ENCODE peak calls at places on chromosomes 2 and 18, in four cellular contexts. X is H9, U is choroid plexus epithelial cell, Y is hepatocyte. C is an unnamed sample.

GRCh38 chr2:177692042-177692823 is 299.7 kb downstream of the AGPS start:
- DNase-seq in X (no peak), U (no peak), Y (peak; percentile 24), C (peak; percentile 60)

GRCh38 chr2:112160591-112161250 is 22.5 kb downstream of the FBLN7 start:
- DNase-seq in X (no peak), U (no peak), Y (no peak), C (no peak)

GRCh38 chr18:66728951-66729350 is 125.1 kb upstream of the CDH19 start:
- DNase-seq in X (no peak), U (no peak), Y (no peak), C (no peak)

GRCh38 chr2:42568431-42569115 is at the start of gene MTA3:
- DNase-seq in X (peak; percentile 63), U (peak; percentile 26), Y (peak; percentile 80), C (peak; percentile 33)

GRCh38 chr2:118882693-118883336 is 35.4 kb upstream of the EN1 start:
- DNase-seq in X (peak; percentile 83), U (peak; percentile 70), Y (peak; percentile 73), C (peak; percentile 74)

GRCh38 chr2:231312066-231312465 is 83.4 kb upstream of the B3GNT7 start:
- DNase-seq in X (no peak), U (no peak), Y (no peak), C (no peak)

GRCh38 chr2:107735206-107735605 is 91.5 kb upstream of the RGPD4 start:
- DNase-seq in X (no peak), U (peak; percentile 4), Y (no peak), C (no peak)

GRCh38 chr2:11995381-11995947 is 249.0 kb downstream of the LPIN1 start:
- DNase-seq in X (no peak), U (peak; percentile 62), Y (no peak), C (no peak)

GRCh38 chr2:113138428-113139322 is 11.3 kb downstream of the IL1RN start:
- DNase-seq in X (no peak), U (peak; percentile 85), Y (peak; percentile 87), C (peak; percentile 85)

GRCh38 chr2:82837588-82838304 is 1621.3 kb downstream of the SUCLG1 start:
- DNase-seq in X (no peak), U (peak; percentile 97), Y (no peak), C (peak; percentile 88)

GRCh38 chr2:187614756-187615155 is 60.5 kb upstream of the TFPI start:
- DNase-seq in X (no peak), U (peak; percentile 83), Y (no peak), C (no peak)

GRCh38 chr2:70143314-70144150 is 47.3 kb downstream of the C2orf42 start:
- DNase-seq in X (peak; percentile 51), U (peak; percentile 51), Y (peak; percentile 78), C (peak; percentile 49)

GRCh38 chr2:29011650-29012060 is 30.6 kb downstream of the TOGARAM2 start:
- DNase-seq in X (no peak), U (peak; percentile 77), Y (no peak), C (no peak)

GRCh38 chr18:45084207-45084606 is 403.5 kb downstream of the SETBP1 start:
- DNase-seq in X (no peak), U (no peak), Y (peak; percentile 14), C (no peak)

GRCh38 chr2:174397773-174398172 is 2.2 kb downstream of the SCRN3 start:
- DNase-seq in X (no peak), U (no peak), Y (no peak), C (no peak)

GRCh38 chr2:8427211-8427610 is 254.6 kb upstream of the ID2 start:
- DNase-seq in X (no peak), U (no peak), Y (no peak), C (no peak)

GRCh38 chr2:242075683-242076082 is 206.2 kb downstream of the RTP5 start:
- DNase-seq in X (no peak), U (peak; percentile 50), Y (no peak), C (peak; percentile 49)

GRCh38 chr2:239357954-239358754 is 42.7 kb downstream of the HDAC4 start:
- DNase-seq in X (no peak), U (peak; percentile 66), Y (no peak), C (no peak)
- TF ChIP-seq CTCF in X (no peak), U (peak; percentile 30), Y (no peak), C (no peak)

GRCh38 chr2:72713857-72714256 is 112.0 kb downstream of the EXOC6B start:
- DNase-seq in X (no peak), U (no peak), Y (no peak), C (no peak)
- TF ChIP-seq CTCF in X (peak; percentile 55), U (peak; percentile 16), Y (no peak), C (no peak)

GRCh38 chr18:55861266-55861665 is 273.3 kb upstream of the TCF4 start:
- DNase-seq in X (peak; percentile 48), U (peak; percentile 75), Y (peak; percentile 15), C (peak; percentile 55)
- TF ChIP-seq CTCF in X (peak; percentile 64), U (peak; percentile 81), Y (peak; percentile 51), C (peak; percentile 37)

DNA sequence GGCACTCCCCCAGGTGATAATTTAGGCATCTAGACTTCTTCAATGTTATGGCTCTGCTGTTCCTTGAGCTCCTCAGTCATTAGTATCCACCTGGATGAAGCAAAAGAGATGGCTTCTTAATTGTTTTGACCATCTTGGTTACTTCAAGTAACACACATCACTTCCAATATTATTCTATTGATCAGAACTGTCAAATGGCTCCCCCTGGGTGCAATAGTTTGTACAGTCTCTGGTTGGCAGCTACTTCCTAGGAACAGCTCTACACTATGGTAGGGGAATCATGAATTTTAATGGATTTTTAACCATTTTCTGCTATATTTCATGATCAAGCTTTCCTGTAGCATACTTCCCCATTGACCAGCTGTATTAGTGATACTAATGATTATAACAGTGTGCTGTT is 157.0 kb downstream of the NYAP2 start:
- DNase-seq in X (no peak), U (peak; percentile 14), Y (no peak), C (no peak)
- TF ChIP-seq CTCF in X (peak; percentile 48), U (peak; percentile 23), Y (no peak), C (no peak)

GRCh38 chr2:139034064-139034463 is 253.9 kb upstream of the NXPH2 start:
- DNase-seq in X (no peak), U (no peak), Y (no peak), C (no peak)

GRCh38 chr2:139033300-139033699 is 253.1 kb upstream of the NXPH2 start:
- DNase-seq in X (no peak), U (peak; percentile 65), Y (no peak), C (peak; percentile 40)

GRCh38 chr2:139031722-139032121 is 251.5 kb upstream of the NXPH2 start:
- DNase-seq in X (peak; percentile 46), U (peak; percentile 28), Y (peak; percentile 11), C (peak; percentile 18)
- TF ChIP-seq CTCF in X (peak; percentile 51), U (peak; percentile 37), Y (peak; percentile 26), C (no peak)

GRCh38 chr2:33599175-33599942 is at the start of gene FAM98A:
- DNase-seq in X (peak; percentile 98), U (peak; percentile 99), Y (peak; percentile 100), C (peak; percentile 99)
- TF ChIP-seq CTCF in X (no peak), U (peak; percentile 28), Y (no peak), C (no peak)

GRCh38 chr2:233928594-233929351 is 11.6 kb downstream of the TRPM8 start:
- DNase-seq in X (peak; percentile 48), U (peak; percentile 57), Y (peak; percentile 27), C (peak; percentile 54)

GRCh38 chr2:233926806-233927205 is 9.6 kb downstream of the TRPM8 start:
- DNase-seq in X (no peak), U (no peak), Y (no peak), C (peak; percentile 85)

GRCh38 chr2:233925402-233925801 is 8.2 kb downstream of the TRPM8 start:
- DNase-seq in X (no peak), U (no peak), Y (no peak), C (no peak)

GRCh38 chr2:233934524-233934923 is 17.4 kb downstream of the TRPM8 start:
- DNase-seq in X (no peak), U (no peak), Y (no peak), C (no peak)

DNA sequence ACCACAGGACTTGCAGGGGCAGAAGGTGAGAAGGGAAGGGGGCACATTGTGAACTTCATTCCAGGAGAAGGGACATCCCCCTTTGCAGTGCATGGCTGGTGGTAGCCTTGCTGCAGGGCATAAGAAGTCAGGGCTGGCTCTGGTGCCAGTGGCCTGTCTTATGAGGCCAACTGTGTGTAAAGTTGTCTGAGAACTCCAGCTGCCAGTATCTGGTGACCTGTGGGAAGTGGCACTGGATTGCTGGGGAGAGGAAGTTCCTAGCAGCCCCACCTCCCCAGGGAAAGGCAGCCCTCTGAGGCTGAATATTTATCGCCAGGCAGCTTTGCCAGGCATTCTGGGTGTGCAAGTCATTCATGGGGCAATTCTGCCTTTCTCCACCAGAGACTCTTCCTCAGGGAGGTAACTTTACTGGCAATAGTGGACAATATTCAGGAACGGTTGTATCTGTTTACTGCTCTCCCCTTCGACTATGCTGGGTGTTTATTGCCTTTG is 12.2 kb downstream of the TRPM8 start:
- DNase-seq in X (peak; percentile 51), U (peak; percentile 23), Y (no peak), C (peak; percentile 13)
- TF ChIP-seq CTCF in X (peak; percentile 37), U (peak; percentile 31), Y (no peak), C (no peak)